ENCODE peak calls at places on chromosome 14, in eight cellular contexts. E is OCI-LY7, Z is left lung, P is esophagus squamous epithelium, F is pancreas, U is RWPE1, D is right lobe of liver, M is nephron progenitor cell. K is an unnamed sample.

GRCh38 chr14:57574617-57575288 is 81.1 kb upstream of the CCDC198 start:
- DNase-seq in P (no peak), F (no peak), M (no peak), D (peak), Z (no peak), U (no peak), E (no peak), K (peak)

GRCh38 chr14:100067481-100067880 is 2.3 kb downstream of the EVL start:
- DNase-seq in P (no peak), Z (no peak), U (no peak), M (no peak), D (no peak), F (no peak), E (peak), K (no peak)

GRCh38 chr14:81471062-81471461 is 62.6 kb downstream of the SEL1L start:
- DNase-seq in D (no peak), P (no peak), F (no peak), U (no peak), E (peak), M (no peak), Z (no peak), K (no peak)

GRCh38 chr14:100297320-100298300 is 8.6 kb downstream of the SLC25A29 start:
- DNase-seq in D (no peak), U (no peak), E (peak), F (peak), P (no peak), Z (peak), M (no peak), K (no peak)

GRCh38 chr14:83816755-83817154 is 1713.2 kb upstream of the FLRT2 start:
- DNase-seq in E (no peak), M (peak), Z (no peak), D (no peak), U (no peak), P (no peak), F (no peak), K (no peak)

GRCh38 chr14:23377873-23378563 is 1.2 kb downstream of the CMTM5 start:
- DNase-seq in P (no peak), D (peak), M (no peak), Z (no peak), F (no peak), E (no peak), U (no peak), K (no peak)

GRCh38 chr14:95516554-95517209 is at the start of gene SYNE3:
- DNase-seq in Z (peak), P (no peak), U (peak), E (no peak), M (peak), F (no peak), D (peak), K (peak)

GRCh38 chr14:23478109-23478698 is 8.7 kb downstream of the NGDN start:
- DNase-seq in F (peak), E (peak), P (no peak), U (peak), M (peak), Z (no peak), D (no peak), K (peak)

GRCh38 chr14:37179896-37180502 is 7.6 kb upstream of the SLC25A21 start:
- DNase-seq in M (no peak), Z (no peak), P (no peak), F (no peak), U (no peak), E (no peak), D (no peak), K (no peak)

GRCh38 chr14:100523131-100523530 is 64.1 kb downstream of the BEGAIN start:
- DNase-seq in M (no peak), D (no peak), F (no peak), E (no peak), P (no peak), U (no peak), Z (peak), K (no peak)

GRCh38 chr14:39368261-39368959 is 63.8 kb downstream of the FBXO33 start:
- DNase-seq in F (peak), E (peak), U (peak), M (peak), P (no peak), Z (no peak), D (no peak), K (peak)

GRCh38 chr14:31261523-31261858 is 53.9 kb upstream of the HECTD1 start:
- DNase-seq in Z (no peak), E (no peak), M (no peak), F (no peak), U (no peak), D (no peak), P (no peak), K (no peak)

GRCh38 chr14:22737052-22737451 is 29.4 kb upstream of the OXA1L start:
- DNase-seq in D (no peak), P (no peak), E (no peak), U (no peak), M (no peak), F (no peak), Z (no peak), K (no peak)

GRCh38 chr14:24258119-24258518 is 4.9 kb downstream of the TGM1 start:
- DNase-seq in E (no peak), M (no peak), Z (no peak), D (no peak), P (no peak), U (no peak), F (no peak), K (no peak)

GRCh38 chr14:31080489-31080888 is 54.3 kb upstream of the STRN3 start:
- DNase-seq in P (no peak), U (no peak), M (no peak), Z (no peak), D (no peak), E (no peak), F (no peak), K (no peak)

GRCh38 chr14:95329941-95330340 is 10.2 kb upstream of the CLMN start:
- DNase-seq in E (no peak), M (no peak), P (no peak), Z (no peak), F (no peak), U (no peak), D (no peak), K (no peak)

GRCh38 chr14:32567543-32568384 is 238.7 kb downstream of the AKAP6 start:
- DNase-seq in Z (no peak), P (no peak), F (no peak), D (no peak), U (no peak), E (no peak), M (no peak), K (no peak)

GRCh38 chr14:72810201-72810600 is 83.7 kb downstream of the DPF3 start:
- DNase-seq in U (no peak), M (no peak), F (no peak), P (no peak), Z (no peak), D (no peak), E (no peak), K (no peak)

GRCh38 chr14:74612346-74613021 is 447 bp upstream of the LTBP2 start:
- DNase-seq in U (peak), M (peak), P (no peak), D (peak), F (peak), E (peak), Z (peak), K (peak)
- TF ChIP-seq CTCF in U (peak), M (peak), P (peak), D (peak), F (peak), E (peak), Z (peak), K (peak)

DNA sequence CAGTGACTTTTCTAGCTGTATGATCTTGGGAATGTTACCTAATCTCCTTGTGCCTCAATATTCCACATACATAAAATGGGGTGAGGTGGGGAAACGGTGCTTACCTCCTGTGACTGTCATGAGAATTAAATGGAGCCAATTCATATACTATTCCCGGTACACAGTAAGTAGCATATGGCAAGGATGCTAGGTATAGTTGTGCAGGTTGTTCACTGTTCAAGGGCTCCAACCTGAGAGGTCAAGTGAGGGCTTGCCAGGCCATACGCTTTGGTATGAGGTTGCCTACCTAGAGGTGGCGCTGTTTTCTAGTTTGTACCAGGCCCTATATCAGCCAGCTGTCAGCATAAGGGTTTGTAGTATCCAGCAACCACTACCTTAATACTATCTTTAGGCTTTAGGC is 3.6 kb upstream of the BATF start:
- DNase-seq in U (no peak), E (peak), P (no peak), M (no peak), D (no peak), F (no peak), Z (no peak), K (no peak)
- TF ChIP-seq CTCF in U (no peak), E (peak), P (no peak), M (peak), D (peak), F (no peak), Z (peak), K (no peak)

GRCh38 chr14:93079865-93080403 is 35.8 kb downstream of the ITPK1 start:
- DNase-seq in U (no peak), E (no peak), M (no peak), F (no peak), P (no peak), D (no peak), Z (peak), K (no peak)

GRCh38 chr14:93076755-93077154 is 39.0 kb downstream of the ITPK1 start:
- DNase-seq in U (no peak), D (no peak), M (no peak), E (no peak), P (no peak), F (no peak), Z (peak), K (no peak)

GRCh38 chr14:93081875-93082570 is 33.7 kb downstream of the ITPK1 start:
- DNase-seq in E (no peak), Z (peak), U (no peak), D (no peak), M (peak), F (no peak), P (no peak), K (no peak)

GRCh38 chr14:93078830-93079229 is 36.9 kb downstream of the ITPK1 start:
- DNase-seq in Z (no peak), M (no peak), D (no peak), U (no peak), P (no peak), E (no peak), F (no peak), K (no peak)

DNA sequence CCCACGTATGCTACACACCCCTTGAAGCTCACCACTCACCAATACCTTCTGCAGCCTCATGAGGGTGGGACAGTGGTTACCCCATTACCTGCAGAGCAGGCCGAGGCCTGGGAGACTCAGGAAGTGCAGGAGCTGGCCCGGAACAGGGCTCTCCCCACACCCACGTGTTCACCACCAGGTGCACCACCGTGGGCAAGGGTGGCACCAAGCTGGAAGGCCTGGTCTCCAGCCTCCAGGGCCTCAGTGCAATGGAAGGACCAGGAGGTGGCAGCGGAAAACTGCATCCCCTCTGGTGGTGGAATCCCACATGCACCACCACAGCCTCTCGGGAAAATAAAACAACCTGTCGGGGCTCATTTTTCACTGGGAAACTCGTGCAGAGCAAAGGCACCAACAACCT is 36.4 kb downstream of the ITPK1 start:
- DNase-seq in Z (peak), U (no peak), E (no peak), D (no peak), P (no peak), F (no peak), M (no peak), K (no peak)
- TF ChIP-seq CTCF in Z (no peak), U (no peak), E (no peak), D (no peak), P (no peak), F (no peak), M (no peak), K (no peak)

DNA sequence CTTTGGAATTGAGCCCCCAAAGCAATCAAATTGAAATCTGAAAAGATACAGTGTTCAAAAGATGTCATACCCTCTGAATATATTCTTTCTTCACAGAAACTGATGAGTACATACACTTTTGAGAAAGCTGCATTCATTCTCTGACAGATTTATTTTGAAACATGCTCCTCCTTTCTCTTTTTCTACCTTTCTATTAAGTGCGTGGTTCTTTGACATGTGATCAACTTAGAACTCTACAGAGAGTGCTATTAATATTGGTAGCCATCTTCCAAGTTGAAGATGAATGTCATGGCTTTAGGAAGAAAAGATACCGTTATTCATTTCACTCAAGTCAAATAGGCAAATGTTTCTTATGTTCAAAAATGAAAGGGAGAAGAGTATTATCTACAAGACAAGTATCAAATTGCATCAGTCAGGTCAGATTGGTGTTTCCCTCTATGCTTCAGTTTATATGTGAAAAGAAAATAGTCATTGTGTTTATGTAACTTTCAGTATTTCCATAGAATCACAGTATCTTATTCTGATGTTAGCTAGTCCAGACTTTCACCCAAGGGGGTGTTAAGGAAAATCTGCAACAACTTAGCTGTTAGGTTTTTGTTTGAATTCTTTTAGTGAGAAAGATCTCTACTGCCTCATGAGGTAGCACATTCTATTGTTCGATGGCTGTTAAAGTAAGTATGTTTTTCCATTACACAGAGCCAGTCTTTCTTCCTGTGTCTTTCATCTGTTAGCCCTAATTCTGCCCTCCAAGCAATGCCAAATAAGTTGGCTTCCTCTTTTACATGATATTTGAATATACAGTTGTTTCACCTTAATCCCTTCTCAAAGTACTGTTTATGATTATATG is 55.4 kb upstream of the GARIN2 start:
- DNase-seq in E (no peak), D (no peak), F (no peak), P (no peak), U (no peak), M (no peak), Z (no peak), K (no peak)
- TF ChIP-seq CTCF in E (no peak), D (no peak), F (no peak), P (no peak), U (no peak), M (no peak), Z (no peak), K (no peak)

GRCh38 chr14:104075530-104076151 is 9.9 kb upstream of the ASPG start:
- DNase-seq in U (no peak), F (no peak), P (no peak), M (no peak), E (peak), D (no peak), Z (no peak), K (no peak)
- TF ChIP-seq CTCF in U (peak), F (no peak), P (no peak), M (peak), E (peak), D (peak), Z (no peak), K (no peak)

GRCh38 chr14:70013269-70013873 is 134.2 kb downstream of the SMOC1 start:
- DNase-seq in F (no peak), M (peak), D (no peak), E (peak), Z (no peak), P (no peak), U (no peak), K (peak)
- TF ChIP-seq CTCF in F (peak), M (peak), D (peak), E (peak), Z (peak), P (peak), U (peak), K (peak)

DNA sequence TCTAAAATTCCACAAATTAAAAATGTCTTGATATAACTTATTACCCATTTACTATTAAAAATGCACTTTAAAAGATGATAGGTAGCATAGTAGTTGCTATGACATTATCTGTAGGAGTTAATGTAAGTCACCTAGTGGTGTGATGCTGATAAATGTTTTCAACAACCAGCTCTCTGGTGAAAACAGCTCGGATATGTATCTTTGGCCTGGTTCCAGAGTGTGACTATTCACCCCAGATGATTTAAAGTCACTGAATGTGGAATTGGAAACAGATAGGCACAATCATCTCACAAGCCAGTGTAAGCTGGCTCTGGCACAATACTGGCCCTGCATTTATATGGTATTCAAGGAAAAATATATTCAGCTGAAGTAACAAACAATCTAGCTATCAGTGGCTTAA is 9.2 kb upstream of the CCDC196 start:
- DNase-seq in M (no peak), U (peak), E (no peak), Z (no peak), P (no peak), F (no peak), D (no peak), K (no peak)
- TF ChIP-seq CTCF in M (no peak), U (no peak), E (no peak), Z (no peak), P (no peak), F (no peak), D (no peak), K (no peak)

GRCh38 chr14:26389646-26390508 is 208.0 kb downstream of the NOVA1 start:
- DNase-seq in U (no peak), E (no peak), Z (no peak), P (no peak), D (no peak), F (peak), M (no peak), K (no peak)
- TF ChIP-seq CTCF in U (no peak), E (no peak), Z (no peak), P (no peak), D (no peak), F (no peak), M (no peak), K (no peak)

DNA sequence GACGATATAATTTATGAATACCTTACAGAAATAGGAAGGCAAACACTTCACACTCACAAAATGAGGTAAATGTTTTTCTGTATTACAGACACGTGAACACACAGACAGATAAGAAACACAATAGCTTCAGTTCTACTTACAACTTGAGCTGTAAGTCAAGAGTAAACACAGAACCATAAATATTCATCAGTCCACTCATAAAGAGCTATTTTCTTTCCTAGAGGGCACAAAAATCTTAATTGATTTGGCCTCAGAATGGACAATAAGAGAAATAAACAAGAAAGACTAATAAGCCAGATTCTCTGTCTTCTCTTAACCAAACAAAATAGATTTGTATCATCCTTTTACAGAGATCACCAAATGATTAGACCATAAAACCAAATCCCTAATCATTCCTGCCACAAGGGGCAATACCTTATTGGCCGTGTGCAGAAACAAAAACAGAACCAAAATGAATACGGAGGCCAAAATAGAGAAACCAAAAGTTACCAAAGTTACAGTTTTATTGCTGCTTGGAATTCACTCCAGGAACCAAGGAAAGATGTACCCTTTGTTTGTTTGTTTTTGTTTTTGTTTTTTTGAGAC is 38.1 kb upstream of the GARIN2 start:
- DNase-seq in U (no peak), E (no peak), D (no peak), P (no peak), Z (no peak), F (no peak), M (no peak), K (no peak)
- TF ChIP-seq CTCF in U (no peak), E (peak), D (no peak), P (no peak), Z (no peak), F (no peak), M (no peak), K (no peak)

K was measured in Calu3.